ENCODE peak calls at places on chromosomes 16 and 17, in seven cellular contexts. R, Q, B, F, S, D and M are unnamed samples.

GRCh38 chr17:15934866-15935265 is 10.1 kb upstream of the ADORA2B start:
- DNase-seq in B (no peak), D (no peak), F (no peak), Q (no peak), R (no peak), S (no peak), M (no peak)

GRCh38 chr16:13168091-13168572 is 266.7 kb downstream of the SHISA9 start:
- DNase-seq in F (no peak), S (no peak), R (peak), B (no peak), D (no peak), Q (peak), M (peak)

GRCh38 chr17:60102632-60103047 is 23.9 kb upstream of the HEATR6 start:
- DNase-seq in R (peak), B (no peak), F (no peak), S (no peak), D (no peak), Q (no peak), M (no peak)

GRCh38 chr16:30934827-30935557 is 11.6 kb downstream of the FBXL19 start:
- DNase-seq in Q (peak), S (peak), R (peak), D (no peak), B (peak), F (no peak), M (no peak)

GRCh38 chr16:88584676-88585075 is 14.5 kb downstream of the ZC3H18 start:
- DNase-seq in F (no peak), D (no peak), R (no peak), B (no peak), Q (no peak), S (no peak), M (no peak)

GRCh38 chr16:28473714-28474265 is 1.7 kb upstream of the NPIPB7 start:
- DNase-seq in D (no peak), B (no peak), Q (no peak), F (no peak), S (no peak), R (no peak), M (no peak)

GRCh38 chr16:74035816-74036215 is 260.8 kb upstream of the PSMD7 start:
- DNase-seq in R (peak), Q (peak), B (peak), S (no peak), D (no peak), F (peak), M (no peak)

GRCh38 chr16:68416057-68417046 is 32.0 kb downstream of the SMPD3 start:
- DNase-seq in F (no peak), Q (no peak), R (no peak), B (no peak), D (no peak), S (no peak), M (peak)

GRCh38 chr16:72877374-72878028 is 170.4 kb downstream of the ZFHX3 start:
- DNase-seq in Q (no peak), D (no peak), R (no peak), F (peak), B (peak), S (no peak), M (no peak)

GRCh38 chr16:30659507-30660423 is 1.5 kb downstream of the FBRS start:
- DNase-seq in B (no peak), Q (peak), D (no peak), R (no peak), S (no peak), F (no peak), M (peak)

GRCh38 chr16:1785846-1786170 is 3.0 kb downstream of the NUBP2 start:
- DNase-seq in F (no peak), R (no peak), S (no peak), B (no peak), D (no peak), Q (no peak), M (no peak)

GRCh38 chr17:65389956-65390355 is 171.5 kb downstream of the AXIN2 start:
- DNase-seq in F (peak), Q (no peak), D (no peak), B (no peak), R (no peak), S (no peak), M (no peak)

GRCh38 chr16:87598431-87598830 is 3.9 kb upstream of the JPH3 start:
- DNase-seq in F (no peak), D (no peak), S (no peak), Q (no peak), R (no peak), B (no peak), M (no peak)

GRCh38 chr17:35531170-35531569 is 6.3 kb downstream of the SLFN12L start:
- DNase-seq in D (no peak), S (no peak), B (no peak), R (no peak), Q (no peak), F (no peak), M (no peak)

GRCh38 chr16:89047331-89048086 is 46.1 kb upstream of the ACSF3 start:
- DNase-seq in R (no peak), F (no peak), Q (no peak), D (no peak), B (no peak), S (no peak), M (no peak)

GRCh38 chr17:75155191-75155601 is 884 bp upstream of the JPT1 start:
- DNase-seq in Q (no peak), S (no peak), D (no peak), R (no peak), F (no peak), B (no peak), M (peak)

GRCh38 chr17:4375039-4375748 is 8.7 kb upstream of the UBE2G1 start:
- DNase-seq in B (no peak), S (no peak), Q (no peak), F (no peak), D (peak), R (peak), M (no peak)

GRCh38 chr17:72381597-72382397 is 261.0 kb downstream of the SOX9 start:
- DNase-seq in R (no peak), Q (peak), D (no peak), F (peak), B (no peak), S (peak), M (no peak)

GRCh38 chr16:11010576-11011221 is 66.3 kb downstream of the CLEC16A start:
- DNase-seq in Q (no peak), D (no peak), S (no peak), F (no peak), B (no peak), R (peak), M (no peak)

GRCh38 chr17:57552114-57552601 is 192.9 kb downstream of the CCDC182 start:
- DNase-seq in S (peak), Q (peak), D (no peak), B (no peak), R (peak), F (no peak), M (no peak)

GRCh38 chr17:29241015-29241963 is 5.4 kb upstream of the CRYBA1 start:
- DNase-seq in D (no peak), B (peak), Q (peak), R (peak), S (no peak), F (peak), M (peak)

GRCh38 chr16:77987772-77988171 is 34.6 kb upstream of the CLEC3A start:
- DNase-seq in F (no peak), D (no peak), S (no peak), Q (no peak), B (no peak), R (no peak), M (no peak)

GRCh38 chr16:77995843-77996455 is 26.4 kb upstream of the CLEC3A start:
- DNase-seq in D (no peak), S (no peak), Q (no peak), R (no peak), B (no peak), F (no peak), M (no peak)

GRCh38 chr16:77993586-77993985 is 28.8 kb upstream of the CLEC3A start:
- DNase-seq in B (no peak), S (no peak), R (no peak), Q (no peak), D (no peak), F (no peak), M (peak)

GRCh38 chr16:77993111-77993571 is 29.2 kb upstream of the CLEC3A start:
- DNase-seq in R (no peak), D (no peak), S (no peak), B (no peak), Q (no peak), F (no peak), M (peak)

DNA sequence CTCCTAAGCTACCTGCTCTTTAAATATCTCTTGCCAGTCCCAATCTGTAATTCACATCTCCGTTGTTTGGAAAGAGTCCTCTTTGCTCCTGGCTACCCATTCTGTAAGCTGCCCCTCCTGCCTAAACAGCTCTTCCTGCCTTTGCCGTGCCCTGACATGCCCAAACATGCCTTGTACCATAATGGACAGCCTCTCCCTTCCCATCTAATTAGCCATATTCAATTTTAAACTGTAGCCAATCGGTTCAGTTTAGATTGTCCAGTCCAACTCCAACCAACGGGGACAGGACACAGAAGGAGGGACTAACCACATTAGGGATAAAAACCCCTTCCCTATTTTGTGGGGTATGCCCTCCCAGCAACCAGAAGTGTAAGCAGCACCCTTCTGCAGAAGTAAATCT is 30.6 kb upstream of the CLEC3A start:
- DNase-seq in S (no peak), D (no peak), F (no peak), R (no peak), Q (no peak), B (no peak), M (no peak)
- TF ChIP-seq JUND in S (no peak), D (no peak), F (no peak), R (no peak), Q (no peak), B (no peak), M (no peak)

DNA sequence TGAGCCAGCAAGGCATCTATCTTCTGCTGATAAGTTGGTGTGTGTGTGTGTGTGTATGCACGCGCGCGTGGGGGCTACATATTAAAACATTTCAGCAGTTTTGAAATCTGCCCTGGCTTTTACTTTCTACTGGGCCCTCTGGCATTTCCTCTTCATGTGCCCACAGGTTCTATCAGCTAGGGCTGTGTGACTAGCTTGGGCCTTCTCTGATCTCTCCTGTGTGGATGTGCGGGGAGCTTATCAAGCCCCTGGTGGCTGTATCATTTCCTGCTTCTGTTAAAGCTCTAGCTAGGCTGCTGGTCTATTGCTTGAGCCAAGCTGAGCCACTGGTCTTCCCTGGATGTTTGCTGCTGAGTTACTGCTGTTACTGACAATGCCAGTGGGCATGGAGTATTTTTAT is 132.5 kb downstream of the AATF start:
- DNase-seq in F (no peak), S (no peak), D (no peak), B (no peak), R (peak), Q (no peak), M (no peak)
- TF ChIP-seq JUND in F (no peak), S (no peak), D (no peak), B (no peak), R (no peak), Q (no peak), M (no peak)

GRCh38 chr17:78129385-78130079 is 977 bp upstream of the TMC6 start:
- DNase-seq in B (no peak), S (no peak), Q (no peak), D (no peak), F (no peak), R (no peak), M (no peak)

GRCh38 chr17:78127240-78127887 is 1.2 kb downstream of the TMC6 start:
- DNase-seq in S (no peak), Q (peak), B (peak), F (no peak), R (peak), D (no peak), M (peak)

GRCh38 chr17:78127888-78128615 is 503 bp downstream of the TMC6 start:
- DNase-seq in D (no peak), S (no peak), R (peak), F (no peak), Q (peak), B (peak), M (peak)

GRCh38 chr17:78130080-78130438 is 512 bp upstream of the TMC8 start:
- DNase-seq in S (no peak), D (no peak), F (no peak), R (peak), B (no peak), Q (no peak), M (no peak)

DNA sequence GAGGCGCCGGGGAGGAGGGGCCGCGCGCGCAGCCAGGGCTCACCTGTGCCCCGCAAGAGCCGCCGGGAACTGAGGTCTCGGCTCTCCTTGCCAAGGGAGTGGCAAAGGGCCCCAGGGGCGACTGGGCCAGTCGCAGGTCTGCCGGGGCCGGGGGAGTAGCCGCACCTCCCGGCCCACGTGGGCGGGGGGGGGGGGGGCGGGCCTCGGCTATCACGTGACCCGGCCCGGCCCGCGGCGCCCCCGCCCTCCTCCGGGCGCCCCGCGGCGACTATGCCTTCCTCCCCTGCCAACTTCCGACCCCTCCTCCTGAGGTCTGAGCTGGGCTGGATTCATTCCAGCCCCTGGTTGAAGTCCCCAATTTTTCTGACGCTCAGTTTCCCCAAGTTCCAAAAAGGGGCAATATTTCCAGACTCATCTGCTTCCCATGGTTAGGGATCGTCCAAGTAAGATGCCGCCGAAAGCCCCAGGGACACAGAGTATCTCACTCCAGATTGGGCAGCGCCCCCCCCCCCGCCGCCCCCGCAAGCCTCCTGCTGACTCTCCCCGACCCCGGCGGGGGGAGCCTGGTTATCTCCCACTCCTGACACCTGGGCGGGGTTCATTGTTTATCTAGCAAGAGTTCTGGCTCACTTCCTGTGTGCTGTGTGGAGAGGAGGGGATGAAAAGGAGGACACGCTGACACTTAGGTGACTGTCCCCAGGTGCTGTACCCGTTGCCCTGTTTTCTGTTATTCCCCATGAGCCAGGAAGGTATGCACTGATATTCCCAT is at the start of gene TMC6:
- DNase-seq in Q (peak), S (peak), D (no peak), F (peak), R (peak), B (peak), M (peak)
- TF ChIP-seq JUND in Q (no peak), S (no peak), D (no peak), F (no peak), R (peak), B (peak), M (no peak)

DNA sequence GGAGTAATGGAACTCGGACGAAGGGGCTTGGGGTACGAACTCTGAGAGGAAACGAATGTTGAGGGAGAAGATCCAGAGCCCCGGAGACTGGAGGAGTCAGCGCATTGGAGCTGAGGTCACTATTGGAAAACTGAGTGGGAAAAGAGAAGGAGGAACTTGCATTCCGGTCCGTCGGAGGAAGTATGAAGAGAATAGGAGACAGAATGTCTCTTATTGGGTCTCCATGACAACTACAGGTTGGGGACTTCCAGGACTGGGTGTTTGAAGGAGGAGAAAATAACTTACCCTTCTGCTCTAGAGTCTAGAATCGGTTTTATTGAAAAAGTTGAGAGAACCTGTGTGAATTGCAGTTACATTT is 529 bp downstream of the GOSR1 start:
- DNase-seq in S (no peak), Q (no peak), D (no peak), B (peak), F (no peak), R (peak), M (no peak)
- TF ChIP-seq JUND in S (no peak), Q (no peak), D (no peak), B (no peak), F (no peak), R (no peak), M (no peak)

DNA sequence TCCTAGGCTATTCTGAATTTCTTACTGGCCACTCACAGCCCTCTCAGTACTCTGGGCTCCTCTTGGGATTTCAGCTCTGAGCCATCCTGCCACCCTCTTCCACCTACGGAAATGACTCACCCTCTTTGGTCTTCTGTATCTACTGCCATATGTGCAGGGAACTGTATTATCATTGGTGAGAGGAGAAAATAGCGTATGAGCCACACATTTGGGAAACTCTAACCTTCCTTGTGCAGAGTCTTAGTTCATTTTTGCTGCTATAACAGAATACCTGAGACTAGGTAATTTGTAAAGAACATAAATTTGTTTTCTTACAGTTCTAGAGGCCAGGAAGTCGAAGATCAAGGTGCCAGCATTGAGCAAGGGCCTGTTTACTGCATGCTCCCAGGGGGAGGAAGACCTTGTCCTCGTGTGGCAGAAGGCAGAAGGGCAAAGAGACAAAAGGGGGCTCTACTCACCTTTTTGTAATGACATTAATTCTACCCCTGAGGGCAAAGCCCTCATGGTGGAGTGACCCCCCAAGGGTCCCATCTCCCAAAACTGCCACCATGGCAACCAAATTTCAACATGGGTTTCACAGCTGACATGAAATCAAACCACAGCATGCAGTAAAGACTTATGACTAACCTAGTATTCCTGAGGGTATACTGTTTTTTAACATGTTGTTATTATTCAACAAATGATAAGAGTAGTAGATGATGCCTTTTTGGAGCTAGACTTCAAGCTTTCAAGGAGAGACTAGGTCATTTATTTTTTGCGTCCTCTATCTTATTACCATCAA is 191.8 kb downstream of the PRKCA start:
- DNase-seq in F (peak), B (no peak), R (peak), Q (no peak), D (no peak), S (no peak), M (no peak)
- TF ChIP-seq JUND in F (peak), B (no peak), R (peak), Q (peak), D (no peak), S (peak), M (no peak)

GRCh38 chr17:17698869-17699351 is 17.7 kb downstream of the RAI1 start:
- DNase-seq in D (no peak), R (no peak), F (no peak), S (no peak), B (no peak), Q (no peak), M (no peak)
- TF ChIP-seq JUND in D (no peak), R (no peak), F (no peak), S (no peak), B (no peak), Q (no peak), M (no peak)

GRCh38 chr17:62968445-62968923 is 2.4 kb downstream of the TANC2 start:
- DNase-seq in S (no peak), B (peak), D (peak), F (peak), Q (peak), R (peak), M (peak)
- TF ChIP-seq JUND in S (no peak), B (no peak), D (no peak), F (no peak), Q (peak), R (peak), M (no peak)

GRCh38 chr16:66360624-66361324 is 5.7 kb upstream of the CDH5 start:
- DNase-seq in Q (no peak), F (no peak), R (no peak), B (no peak), S (no peak), D (no peak), M (no peak)
- TF ChIP-seq JUND in Q (no peak), F (no peak), R (no peak), B (no peak), S (no peak), D (no peak), M (no peak)

GRCh38 chr16:85536411-85537330 is 76.5 kb upstream of the GSE1 start:
- DNase-seq in F (no peak), D (no peak), B (peak), S (no peak), Q (no peak), R (no peak), M (no peak)

GRCh38 chr16:85532147-85532546 is 81.0 kb upstream of the GSE1 start:
- DNase-seq in B (no peak), D (no peak), F (no peak), S (no peak), R (no peak), Q (no peak), M (no peak)

GRCh38 chr16:85536073-85536410 is 77.1 kb upstream of the GSE1 start:
- DNase-seq in F (no peak), R (peak), Q (no peak), B (no peak), D (no peak), S (no peak), M (no peak)

GRCh38 chr16:85535352-85536072 is 77.6 kb upstream of the GSE1 start:
- DNase-seq in D (no peak), Q (no peak), R (peak), F (no peak), B (peak), S (no peak), M (no peak)

GRCh38 chr16:85534536-85535351 is 78.4 kb upstream of the GSE1 start:
- DNase-seq in B (no peak), F (no peak), R (peak), D (no peak), Q (no peak), S (no peak), M (no peak)
- TF ChIP-seq JUND in B (no peak), F (no peak), R (no peak), D (no peak), Q (no peak), S (no peak), M (no peak)

GRCh38 chr17:50633683-50634082 is 998 bp upstream of the ABCC3 start:
- DNase-seq in R (no peak), F (no peak), Q (no peak), B (no peak), D (no peak), S (no peak), M (no peak)
- TF ChIP-seq JUND in R (no peak), F (no peak), Q (no peak), B (no peak), D (no peak), S (no peak), M (no peak)